ENCODE peak calls at places on chromosomes 5 and 9, in four cellular contexts. W is T follicular helper cell, B is cardiac muscle cell, S is HT-29. L is an unnamed sample.
A peak's percentile ranks its signal among the peaks of the same experiment; 100 is the strongest.

GRCh38 chr5:76082790-76083554 is at the start of gene SV2C:
- DNase-seq in W (no peak), B (peak; percentile 10), S (no peak), L (no peak)

GRCh38 chr9:121503443-121503842 is 3.8 kb upstream of the GGTA1 start:
- DNase-seq in W (no peak), B (no peak), S (no peak), L (no peak)

GRCh38 chr5:76604838-76605237 is 18.4 kb downstream of the F2RL2 start:
- DNase-seq in W (no peak), B (peak; percentile 51), S (peak; percentile 42), L (no peak)

GRCh38 chr9:121284733-121285451 is 16.9 kb downstream of the GSN start:
- DNase-seq in W (no peak), B (no peak), S (no peak), L (no peak)

GRCh38 chr5:107134931-107135330 is 535.8 kb downstream of the EFNA5 start:
- DNase-seq in W (no peak), B (no peak), S (no peak), L (no peak)

GRCh38 chr9:135914921-135915320 is 7.6 kb upstream of the CAMSAP1 start:
- DNase-seq in W (no peak), B (no peak), S (no peak), L (no peak)

GRCh38 chr9:22446950-22447606 is 454 bp downstream of the DMRTA1 start:
- DNase-seq in W (no peak), B (peak; percentile 29), S (no peak), L (no peak)

GRCh38 chr9:126298319-126298801 is 28.3 kb upstream of the MVB12B start:
- DNase-seq in W (no peak), B (no peak), S (no peak), L (peak; percentile 12)

GRCh38 chr5:75639912-75640311 is 28.7 kb downstream of the ANKDD1B start:
- DNase-seq in W (no peak), B (no peak), S (no peak), L (no peak)

GRCh38 chr9:77987880-77988525 is 43.6 kb downstream of the GNAQ start:
- DNase-seq in W (no peak), B (no peak), S (no peak), L (no peak)

GRCh38 chr5:128408622-128409021 is 129.4 kb downstream of the FBN2 start:
- DNase-seq in W (no peak), B (no peak), S (no peak), L (no peak)

GRCh38 chr9:5389109-5389732 is 48.5 kb downstream of the PLGRKT start:
- DNase-seq in W (no peak), B (peak; percentile 86), S (no peak), L (no peak)

GRCh38 chr5:496028-496427 is 28.2 kb downstream of the SLC9A3 start:
- DNase-seq in W (no peak), B (no peak), S (no peak), L (no peak)

GRCh38 chr5:32228816-32229215 is 54.7 kb upstream of the GOLPH3 start:
- DNase-seq in W (no peak), B (no peak), S (no peak), L (no peak)

GRCh38 chr9:121975801-121976277 is 117.3 kb downstream of the TTLL11 start:
- DNase-seq in W (no peak), B (no peak), S (peak; percentile 49), L (no peak)

GRCh38 chr5:60339691-60340191 is 360.2 kb downstream of the DEPDC1B start:
- DNase-seq in W (no peak), B (peak; percentile 64), S (no peak), L (no peak)

GRCh38 chr9:114203410-114204140 is 48.2 kb downstream of the COL27A1 start:
- DNase-seq in W (no peak), B (no peak), S (no peak), L (no peak)

GRCh38 chr5:5623397-5623796 is 200.9 kb downstream of the ICE1 start:
- DNase-seq in W (no peak), B (no peak), S (no peak), L (no peak)

GRCh38 chr5:150783422-150783928 is 4.9 kb downstream of the SMIM3 start:
- DNase-seq in W (peak; percentile 58), B (peak; percentile 94), S (peak; percentile 86), L (no peak)

GRCh38 chr5:3304346-3304745 is 291.3 kb upstream of the IRX1 start:
- DNase-seq in W (no peak), B (no peak), S (no peak), L (no peak)

L was measured in NCI-H2227 treated with DMSO at 0.1 percent for 48 hours.